ENCODE peak calls at places on chromosomes 13 and 19, in eight cellular contexts. X, O, Q, C, R, W, A and F are unnamed samples.

GRCh38 chr13:38017320-38017719 is 147.7 kb upstream of the TRPC4 start:
- DNase-seq in X (no peak), O (no peak), Q (no peak), C (no peak), R (no peak), W (no peak), A (no peak), F (no peak)

GRCh38 chr19:17075860-17076538 is 422 bp downstream of the MYO9B start:
- DNase-seq in X (no peak), O (peak), Q (peak), C (no peak), R (peak), W (no peak), A (no peak), F (no peak)

GRCh38 chr13:39779337-39780270 is 124.1 kb downstream of the COG6 start:
- DNase-seq in X (no peak), O (peak), Q (no peak), C (no peak), R (peak), W (no peak), A (no peak), F (no peak)

GRCh38 chr13:26899153-26899552 is 138.6 kb upstream of the GPR12 start:
- DNase-seq in X (no peak), O (no peak), Q (no peak), C (no peak), R (no peak), W (no peak), A (no peak), F (no peak)

GRCh38 chr19:51467864-51468544 is 9.8 kb upstream of the SIGLEC8 start:
- DNase-seq in X (peak), O (no peak), Q (no peak), C (no peak), R (no peak), W (no peak), A (no peak), F (no peak)

GRCh38 chr13:20492641-20493040 is 33.0 kb downstream of the CRYL1 start:
- DNase-seq in X (no peak), O (peak), Q (no peak), C (peak), R (peak), W (no peak), A (no peak), F (no peak)

GRCh38 chr13:45082964-45083363 is 37.3 kb upstream of the GTF2F2 start:
- DNase-seq in X (no peak), O (peak), Q (no peak), C (no peak), R (no peak), W (no peak), A (peak), F (no peak)

GRCh38 chr19:13483215-13483614 is 23.1 kb downstream of the CACNA1A start:
- DNase-seq in X (no peak), O (no peak), Q (no peak), C (no peak), R (no peak), W (no peak), A (no peak), F (no peak)

GRCh38 chr13:50104493-50104892 is 89.2 kb downstream of the KCNRG start:
- DNase-seq in X (no peak), O (no peak), Q (no peak), C (no peak), R (no peak), W (no peak), A (no peak), F (no peak)

GRCh38 chr19:16888629-16889371 is at the start of gene F2RL3:
- DNase-seq in X (no peak), O (peak), Q (peak), C (no peak), R (no peak), W (peak), A (no peak), F (peak)

GRCh38 chr19:771332-771785 is 20.4 kb downstream of the MISP start:
- DNase-seq in X (no peak), O (peak), Q (no peak), C (no peak), R (peak), W (no peak), A (no peak), F (no peak)

GRCh38 chr19:37218592-37218935 is 550 bp downstream of the ZNF383 start:
- DNase-seq in X (no peak), O (no peak), Q (no peak), C (no peak), R (no peak), W (no peak), A (no peak), F (no peak)

GRCh38 chr13:98576215-98576945 is 527 bp downstream of the STK24 start:
- DNase-seq in X (no peak), O (peak), Q (peak), C (peak), R (peak), W (no peak), A (no peak), F (peak)

GRCh38 chr19:58386576-58387337 is at the start of gene RPS5:
- DNase-seq in X (peak), O (peak), Q (peak), C (peak), R (peak), W (peak), A (peak), F (peak)

GRCh38 chr19:51398096-51398704 is 7.8 kb upstream of the C19orf84 start:
- DNase-seq in X (no peak), O (peak), Q (no peak), C (no peak), R (no peak), W (no peak), A (no peak), F (no peak)

GRCh38 chr19:48720613-48721296 is 1.2 kb upstream of the MAMSTR start:
- DNase-seq in X (peak), O (peak), Q (peak), C (peak), R (peak), W (peak), A (peak), F (peak)

GRCh38 chr19:57800696-57801095 is 14.0 kb downstream of the ZNF552 start:
- DNase-seq in X (no peak), O (no peak), Q (no peak), C (no peak), R (no peak), W (no peak), A (no peak), F (no peak)

GRCh38 chr19:48553676-48554384 is 1.9 kb downstream of the SULT2B1 start:
- DNase-seq in X (no peak), O (peak), Q (no peak), C (peak), R (no peak), W (no peak), A (no peak), F (no peak)

GRCh38 chr19:46373573-46374359 is 26.9 kb downstream of the PPP5C start:
- DNase-seq in X (peak), O (peak), Q (peak), C (peak), R (no peak), W (peak), A (no peak), F (peak)

GRCh38 chr13:106302011-106302410 is 233.5 kb downstream of the EFNB2 start:
- DNase-seq in X (no peak), O (no peak), Q (no peak), C (no peak), R (no peak), W (no peak), A (no peak), F (no peak)

GRCh38 chr13:105466376-105466775 is 1069.1 kb downstream of the EFNB2 start:
- DNase-seq in X (no peak), O (no peak), Q (no peak), C (no peak), R (no peak), W (no peak), A (no peak), F (no peak)

GRCh38 chr19:43474986-43475705 is 9.7 kb upstream of the LYPD3 start:
- DNase-seq in X (peak), O (peak), Q (peak), C (peak), R (peak), W (no peak), A (peak), F (no peak)

GRCh38 chr19:7868326-7868670 is 5.9 kb downstream of the PRR36 start:
- DNase-seq in X (no peak), O (peak), Q (no peak), C (no peak), R (no peak), W (no peak), A (no peak), F (no peak)

GRCh38 chr19:46728693-46729339 is 11.9 kb upstream of the PRKD2 start:
- DNase-seq in X (no peak), O (peak), Q (peak), C (peak), R (peak), W (no peak), A (no peak), F (peak)

GRCh38 chr19:1749373-1750342 is 3.6 kb upstream of the ONECUT3 start:
- DNase-seq in X (no peak), O (no peak), Q (no peak), C (no peak), R (no peak), W (no peak), A (no peak), F (no peak)

GRCh38 chr19:8259922-8260247 is 48.3 kb downstream of the CD320 start:
- DNase-seq in X (peak), O (no peak), Q (no peak), C (no peak), R (no peak), W (no peak), A (no peak), F (no peak)

GRCh38 chr19:56601375-56601774 is 6.3 kb downstream of the ZNF71 start:
- DNase-seq in X (no peak), O (peak), Q (no peak), C (no peak), R (no peak), W (no peak), A (no peak), F (no peak)

GRCh38 chr19:46700704-46701103 is 16.2 kb downstream of the PRKD2 start:
- DNase-seq in X (no peak), O (no peak), Q (no peak), C (no peak), R (no peak), W (no peak), A (no peak), F (no peak)

GRCh38 chr13:113474179-113474578 is 16.3 kb downstream of the DCUN1D2 start:
- DNase-seq in X (no peak), O (peak), Q (no peak), C (no peak), R (no peak), W (no peak), A (no peak), F (no peak)

GRCh38 chr13:110323172-110323851 is 16.2 kb downstream of the COL4A2 start:
- DNase-seq in X (no peak), O (peak), Q (no peak), C (no peak), R (no peak), W (no peak), A (peak), F (no peak)

GRCh38 chr13:41352935-41353801 is 42.1 kb downstream of the NAA16 start:
- DNase-seq in X (no peak), O (peak), Q (no peak), C (no peak), R (peak), W (no peak), A (peak), F (no peak)

GRCh38 chr19:19304186-19304975 is 15.9 kb downstream of the SUGP1 start:
- DNase-seq in X (no peak), O (no peak), Q (peak), C (no peak), R (no peak), W (no peak), A (no peak), F (no peak)